ENCODE peak calls at places on chromosomes 2 and 18, in seven cellular contexts. K is sigmoid colon, X is GM23338, O is GM12892, Y is vagina, R is transverse colon, L is prostate gland. N is an unnamed sample.

GRCh38 chr2:56184500-56184996 is 758 bp downstream of the CCDC85A start:
- DNase-seq in X (peak), R (no peak), Y (peak), O (no peak), K (no peak), L (peak), N (peak)

GRCh38 chr2:196939381-196939780 is 12.9 kb upstream of the PGAP1 start:
- DNase-seq in Y (no peak), O (no peak), L (no peak), R (no peak), X (no peak), K (no peak), N (no peak)

GRCh38 chr2:85794491-85795121 is 40.8 kb downstream of the ATOH8 start:
- DNase-seq in O (no peak), R (peak), L (no peak), K (peak), Y (no peak), X (no peak), N (peak)

GRCh38 chr2:188978291-188979081 is 4.3 kb downstream of the COL3A1 start:
- DNase-seq in L (no peak), K (no peak), X (peak), R (no peak), Y (no peak), O (no peak), N (no peak)

GRCh38 chr18:70322928-70323327 is 34.1 kb downstream of the SOCS6 start:
- DNase-seq in O (no peak), K (no peak), R (no peak), X (no peak), Y (no peak), L (no peak), N (no peak)

GRCh38 chr18:73948497-73948896 is 199.1 kb downstream of the FBXO15 start:
- DNase-seq in Y (no peak), L (no peak), O (no peak), R (no peak), X (no peak), K (no peak), N (no peak)

GRCh38 chr18:27198036-27198435 is 12.9 kb upstream of the CHST9 start:
- DNase-seq in K (no peak), Y (no peak), O (no peak), R (no peak), L (no peak), X (no peak), N (no peak)

GRCh38 chr2:8685697-8686358 is 4.0 kb downstream of the ID2 start:
- DNase-seq in L (peak), O (peak), K (peak), R (peak), Y (no peak), X (peak), N (peak)

GRCh38 chr18:26461405-26461804 is 86.9 kb downstream of the KCTD1 start:
- DNase-seq in R (no peak), X (no peak), O (no peak), Y (no peak), L (no peak), K (no peak), N (no peak)

GRCh38 chr18:60684843-60685513 is 312.4 kb upstream of the MC4R start:
- DNase-seq in Y (no peak), R (no peak), K (no peak), O (no peak), L (no peak), X (peak), N (no peak)

GRCh38 chr2:122156101-122156500 is 400.6 kb downstream of the TSN start:
- DNase-seq in X (no peak), Y (no peak), R (no peak), O (no peak), K (no peak), L (no peak), N (no peak)

GRCh38 chr18:45416168-45416567 is 199.1 kb upstream of the SLC14A2 start:
- DNase-seq in L (peak), O (no peak), Y (no peak), X (peak), K (no peak), R (peak), N (no peak)

GRCh38 chr18:67318651-67319050 is 197.9 kb downstream of the DSEL start:
- DNase-seq in O (no peak), X (no peak), Y (no peak), L (no peak), R (no peak), K (no peak), N (no peak)

GRCh38 chr2:23697676-23698075 is 229.2 kb downstream of the ATAD2B start:
- DNase-seq in R (no peak), Y (no peak), K (no peak), O (no peak), L (no peak), X (no peak), N (no peak)

GRCh38 chr2:391658-392170 is 103.8 kb upstream of the ALKAL2 start:
- DNase-seq in R (no peak), Y (no peak), X (no peak), L (no peak), O (no peak), K (no peak), N (no peak)

GRCh38 chr2:23900927-23901322 is 26.0 kb downstream of the ATAD2B start:
- DNase-seq in L (no peak), K (no peak), R (peak), X (no peak), O (no peak), Y (no peak), N (no peak)

GRCh38 chr2:28613616-28614501 is 118.0 kb downstream of the PLB1 start:
- DNase-seq in K (no peak), R (no peak), X (no peak), Y (no peak), L (no peak), O (no peak), N (peak)
- TF ChIP-seq POLR2AphosphoS5 in K (no peak), R (no peak), X (no peak), Y (peak), L (no peak), O (no peak), N (no peak)

DNA sequence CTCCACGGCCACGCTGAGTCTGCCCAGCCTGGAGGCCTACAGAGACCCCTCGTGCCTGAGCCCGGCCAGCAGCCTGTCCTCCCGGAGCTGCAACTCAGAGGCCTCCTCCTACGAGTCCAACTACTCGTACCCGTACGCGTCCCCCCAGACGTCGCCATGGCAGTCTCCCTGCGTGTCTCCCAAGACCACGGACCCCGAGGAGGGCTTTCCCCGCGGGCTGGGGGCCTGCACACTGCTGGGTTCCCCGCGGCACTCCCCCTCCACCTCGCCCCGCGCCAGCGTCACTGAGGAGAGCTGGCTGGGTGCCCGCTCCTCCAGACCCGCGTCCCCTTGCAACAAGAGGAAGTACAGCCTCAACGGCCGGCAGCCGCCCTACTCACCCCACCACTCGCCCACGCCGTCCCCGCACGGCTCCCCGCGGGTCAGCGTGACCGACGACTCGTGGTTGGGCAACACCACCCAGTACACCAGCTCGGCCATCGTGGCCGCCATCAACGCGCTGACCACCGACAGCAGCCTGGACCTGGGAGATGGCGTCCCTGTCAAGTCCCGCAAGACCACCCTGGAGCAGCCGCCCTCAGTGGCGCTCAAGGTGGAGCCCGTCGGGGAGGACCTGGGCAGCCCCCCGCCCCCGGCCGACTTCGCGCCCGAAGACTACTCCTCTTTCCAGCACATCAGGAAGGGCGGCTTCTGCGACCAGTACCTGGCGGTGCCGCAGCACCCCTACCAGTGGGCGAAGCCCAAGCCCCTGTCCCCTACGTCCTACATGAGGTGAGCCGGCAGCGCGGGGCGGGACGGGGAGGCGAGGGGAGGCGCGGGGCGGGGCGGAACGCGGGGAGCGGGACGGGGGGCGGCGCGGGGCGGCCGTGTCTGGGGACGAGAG is 15.2 kb downstream of the NFATC1 start:
- DNase-seq in O (no peak), K (no peak), L (no peak), Y (no peak), X (no peak), R (no peak), N (peak)
- TF ChIP-seq POLR2AphosphoS5 in O (no peak), K (no peak), L (no peak), Y (no peak), X (no peak), R (no peak), N (no peak)

DNA sequence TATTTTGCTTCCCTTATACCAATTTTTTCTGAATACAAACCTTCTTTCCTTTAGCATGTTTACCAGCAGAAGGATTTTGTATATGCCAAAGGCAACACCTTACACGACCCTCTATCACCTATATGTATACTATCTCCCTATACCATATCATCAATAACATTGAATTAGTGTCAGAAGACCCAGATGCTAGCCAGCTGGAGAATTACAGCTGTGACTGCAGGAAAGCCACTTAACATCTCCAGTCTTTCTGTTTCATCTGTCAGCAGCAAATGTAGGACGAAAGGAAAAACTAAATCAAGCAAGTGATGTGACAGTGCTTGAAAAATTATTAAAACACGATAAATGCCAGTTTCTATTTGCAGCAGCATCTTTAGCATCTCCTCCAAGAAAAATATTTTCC is 193.7 kb downstream of the STK39 start:
- DNase-seq in O (no peak), K (no peak), Y (no peak), L (no peak), X (no peak), R (no peak), N (no peak)
- TF ChIP-seq POLR2AphosphoS5 in O (no peak), K (no peak), Y (no peak), L (no peak), X (no peak), R (no peak), N (no peak)

DNA sequence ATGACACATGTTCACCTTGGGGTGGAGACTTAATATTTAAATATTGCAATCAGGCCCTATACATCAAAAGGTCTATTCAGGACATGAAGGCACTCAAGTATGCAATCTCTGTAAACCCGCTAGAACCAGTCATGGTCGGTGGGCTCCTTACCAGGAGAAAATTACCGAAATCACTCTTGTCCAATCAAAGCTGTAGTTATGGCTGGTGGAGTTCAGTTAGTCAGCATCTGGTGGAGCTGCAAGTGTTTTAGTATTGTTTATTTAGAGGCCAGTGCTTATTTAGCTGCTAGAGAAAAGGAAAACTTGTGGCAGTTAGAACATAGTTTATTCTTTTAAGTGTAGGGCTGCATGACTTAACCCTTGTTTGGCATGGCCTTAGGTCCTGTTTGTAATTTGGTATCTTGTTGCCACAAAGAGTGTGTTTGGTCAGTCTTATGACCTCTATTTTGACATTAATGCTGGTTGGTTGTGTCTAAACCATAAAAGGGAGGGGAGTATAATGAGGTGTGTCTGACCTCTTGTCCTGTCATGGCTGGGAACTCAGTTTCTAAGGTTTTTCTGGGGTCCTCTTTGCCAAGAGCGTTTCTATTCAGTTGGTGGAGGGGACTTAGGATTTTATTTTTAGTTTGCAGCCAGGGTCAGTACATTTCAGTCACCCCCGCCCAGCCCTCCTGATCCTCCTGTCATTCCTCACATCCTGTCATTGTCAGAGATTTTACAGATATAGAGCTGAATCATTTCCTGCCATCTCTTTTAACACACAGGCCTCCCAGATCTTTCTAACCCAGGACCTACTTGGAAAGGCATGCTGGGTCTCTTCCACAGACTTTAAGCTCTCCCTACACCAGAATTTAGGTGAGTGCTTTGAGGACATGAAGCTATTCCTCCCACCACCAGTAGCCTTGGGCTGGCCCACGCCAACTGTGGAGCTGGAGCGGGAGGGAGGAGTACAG is 108.1 kb downstream of the XRCC5 start:
- DNase-seq in O (no peak), K (no peak), Y (no peak), L (no peak), X (no peak), R (no peak), N (peak)
- TF ChIP-seq POLR2AphosphoS5 in O (no peak), K (no peak), Y (no peak), L (no peak), X (no peak), R (no peak), N (no peak)

GRCh38 chr2:200308421-200309295 is 2.2 kb downstream of the SPATS2L start:
- DNase-seq in X (peak), R (no peak), K (no peak), Y (no peak), O (no peak), L (peak), N (no peak)
- TF ChIP-seq POLR2AphosphoS5 in X (no peak), R (no peak), K (no peak), Y (no peak), O (no peak), L (no peak), N (no peak)

GRCh38 chr2:173027181-173028128 is 48.2 kb upstream of the MAP3K20 start:
- DNase-seq in K (peak), L (peak), Y (no peak), R (peak), X (peak), O (peak), N (no peak)
- TF ChIP-seq POLR2AphosphoS5 in K (no peak), L (peak), Y (peak), R (no peak), X (no peak), O (no peak), N (no peak)

DNA sequence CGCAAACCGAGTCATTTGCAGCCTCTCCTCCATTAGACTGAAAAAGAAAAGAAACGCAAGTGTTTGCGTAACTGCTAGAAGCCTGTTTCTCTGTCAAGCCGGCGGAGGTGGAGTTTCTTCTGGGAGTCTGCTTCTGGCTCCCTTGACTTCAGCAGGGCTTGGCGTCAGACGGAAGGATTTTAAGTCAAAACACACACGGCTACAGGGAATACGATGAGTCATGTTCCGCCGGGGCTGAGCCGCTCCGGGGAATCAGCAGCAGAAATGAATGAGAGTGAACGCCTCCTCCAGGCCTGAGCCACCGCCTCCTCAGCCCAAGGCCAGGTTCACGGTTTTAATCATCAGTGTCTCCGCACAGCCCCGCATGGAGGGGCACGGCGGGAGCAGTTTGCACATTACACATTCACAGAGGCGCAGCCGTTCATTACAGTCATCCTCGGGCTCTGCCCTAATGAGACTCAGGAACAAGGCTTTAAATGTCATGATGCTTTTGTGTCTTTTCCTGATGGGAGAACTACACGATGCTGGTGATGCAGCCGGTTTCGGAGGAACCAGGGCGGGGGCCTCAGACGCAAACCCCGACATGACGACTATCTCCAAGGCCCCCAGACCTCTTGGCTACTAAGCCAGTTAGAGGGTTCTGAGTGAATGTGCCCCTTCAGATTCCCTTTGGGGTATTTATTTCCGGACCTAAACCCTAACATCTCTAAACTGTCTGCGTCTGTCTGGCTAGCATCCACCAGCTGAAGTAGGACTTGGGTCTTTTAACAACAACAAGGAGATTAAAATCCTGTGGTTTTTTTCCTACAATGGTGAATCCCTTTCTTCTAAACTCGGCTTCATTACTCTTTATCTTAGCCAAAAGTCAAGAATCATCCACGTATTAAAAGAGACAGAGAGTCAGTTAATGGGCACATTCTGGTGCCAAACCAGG is 11.1 kb upstream of the SCG2 start:
- DNase-seq in O (no peak), X (peak), Y (no peak), L (peak), K (peak), R (peak), N (no peak)
- TF ChIP-seq POLR2AphosphoS5 in O (no peak), X (no peak), Y (peak), L (peak), K (peak), R (no peak), N (no peak)

GRCh38 chr2:20250436-20250835 is 25.5 kb upstream of the SDC1 start:
- DNase-seq in Y (no peak), X (no peak), O (no peak), R (no peak), L (no peak), K (no peak), N (no peak)
- TF ChIP-seq POLR2AphosphoS5 in Y (no peak), X (no peak), O (no peak), R (no peak), L (no peak), K (no peak), N (no peak)

GRCh38 chr2:25980951-25981350 is 1.3 kb downstream of the KIF3C start:
- DNase-seq in X (no peak), R (no peak), Y (no peak), K (no peak), L (no peak), O (no peak), N (no peak)

GRCh38 chr2:25983735-25984134 is 1.4 kb upstream of the KIF3C start:
- DNase-seq in R (no peak), Y (no peak), O (no peak), X (no peak), L (no peak), K (no peak), N (peak)

GRCh38 chr2:25981596-25982272 is 563 bp downstream of the KIF3C start:
- DNase-seq in R (no peak), X (peak), Y (no peak), K (no peak), L (no peak), O (peak), N (peak)

GRCh38 chr2:25982968-25983280 is 627 bp upstream of the KIF3C start:
- DNase-seq in Y (no peak), X (no peak), K (no peak), L (no peak), R (no peak), O (no peak), N (no peak)

GRCh38 chr2:25982273-25982967 is at the start of gene KIF3C:
- DNase-seq in O (peak), R (peak), Y (no peak), K (peak), X (peak), L (peak), N (peak)
- TF ChIP-seq POLR2AphosphoS5 in O (no peak), R (no peak), Y (no peak), K (peak), X (no peak), L (peak), N (peak)

GRCh38 chr2:179036353-179036905 is 13.5 kb downstream of the CCDC141 start:
- DNase-seq in O (no peak), R (no peak), L (no peak), Y (no peak), X (no peak), K (no peak), N (no peak)

GRCh38 chr2:179037807-179038206 is 12.1 kb downstream of the CCDC141 start:
- DNase-seq in X (no peak), L (no peak), Y (no peak), O (no peak), K (no peak), R (no peak), N (no peak)

DNA sequence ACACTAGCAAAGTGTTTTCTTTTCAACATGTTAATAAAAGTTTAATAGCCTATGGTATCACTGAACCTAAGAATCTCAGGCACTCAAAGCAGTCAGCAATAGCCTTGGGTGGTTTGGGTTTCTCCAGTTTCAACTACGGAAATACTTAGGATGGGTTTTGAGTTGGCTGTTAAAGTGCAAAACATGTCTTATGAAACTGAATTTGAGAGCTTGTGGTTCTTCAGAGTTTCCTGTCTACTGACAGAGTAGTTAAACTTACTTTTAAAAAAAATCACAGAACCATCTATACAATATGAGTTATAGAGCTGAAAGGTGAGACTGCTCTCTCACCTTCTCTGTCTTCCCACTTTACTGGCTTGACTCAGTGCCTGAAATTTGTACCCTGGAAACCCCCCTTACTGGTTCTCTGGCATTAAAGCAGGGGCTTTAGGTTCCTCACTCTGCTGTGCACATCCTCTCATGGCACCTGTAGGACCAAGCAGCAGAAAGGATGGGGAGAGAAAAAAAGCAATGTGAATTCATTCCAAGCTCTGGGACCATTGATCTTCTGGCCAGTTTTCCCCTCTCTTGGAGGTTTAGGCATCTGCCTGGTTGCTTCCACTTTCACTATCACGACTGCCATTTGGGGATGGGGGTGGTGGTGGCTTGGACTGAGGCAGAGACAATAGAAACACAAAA is 18.1 kb downstream of the CCDC141 start:
- DNase-seq in K (no peak), X (peak), R (no peak), L (no peak), O (no peak), Y (no peak), N (no peak)
- TF ChIP-seq POLR2AphosphoS5 in K (no peak), X (no peak), R (no peak), L (no peak), O (peak), Y (no peak), N (no peak)